ENCODE peak calls at places on chromosomes 12 and 14, in four cellular contexts. H is activated CD4-positive, alpha-beta T cell treated with anti-CD3 and anti-CD28 coated beads, Interleukin-2, amount 50 U/mL, for 4 hours; W is kidney tubule cell; C is fibroblast of lung. J is an unnamed sample.

GRCh38 chr14:80364274-80364673 is 153.0 kb upstream of the DIO2 start:
- DNase-seq in H (no peak), W (no peak), C (peak; percentile 32), J (no peak)

GRCh38 chr12:71441836-71442566 is 2.4 kb downstream of the LGR5 start:
- DNase-seq in H (no peak), W (no peak), C (no peak), J (no peak)

GRCh38 chr14:35414365-35414764 is 9.8 kb upstream of the NFKBIA start:
- DNase-seq in H (no peak), W (peak; percentile 86), C (peak; percentile 71), J (no peak)

GRCh38 chr14:75232597-75232996 is 46.0 kb upstream of the FOS start:
- DNase-seq in H (peak; percentile 31), W (no peak), C (no peak), J (no peak)

GRCh38 chr14:99596071-99596627 is 7.9 kb downstream of the CCDC85C start:
- DNase-seq in H (no peak), W (peak; percentile 23), C (no peak), J (no peak)

GRCh38 chr12:117105902-117106301 is 6.7 kb upstream of the TESC start:
- DNase-seq in H (no peak), W (no peak), C (no peak), J (no peak)

GRCh38 chr12:96051756-96052155 is 16.4 kb upstream of the LTA4H start:
- DNase-seq in H (no peak), W (no peak), C (no peak), J (no peak)

GRCh38 chr12:42762395-42762925 is 172.9 kb upstream of the PRICKLE1 start:
- DNase-seq in H (no peak), W (no peak), C (no peak), J (no peak)

GRCh38 chr14:19800282-19801117 is 3.1 kb upstream of the OR4N2 start:
- DNase-seq in H (no peak), W (no peak), C (no peak), J (peak; percentile 90)

GRCh38 chr12:52137746-52138145 is 54.1 kb downstream of the KRT80 start:
- DNase-seq in H (no peak), W (no peak), C (no peak), J (no peak)

GRCh38 chr12:51419473-51420228 is 5.0 kb upstream of the SLC4A8 start:
- DNase-seq in H (no peak), W (no peak), C (peak; percentile 7), J (no peak)

GRCh38 chr14:68808696-68809095 is 15.8 kb upstream of the ZFP36L1 start:
- DNase-seq in H (no peak), W (no peak), C (no peak), J (no peak)

GRCh38 chr12:3045494-3045893 is 31.7 kb upstream of the TSPAN9 start:
- DNase-seq in H (no peak), W (no peak), C (no peak), J (no peak)

GRCh38 chr12:15274561-15274967 is 47.7 kb upstream of the PTPRO start:
- DNase-seq in H (no peak), W (no peak), C (no peak), J (no peak)

GRCh38 chr14:82313889-82314288 is 780.2 kb upstream of the SEL1L start:
- DNase-seq in H (no peak), W (no peak), C (no peak), J (no peak)

GRCh38 chr12:116202940-116203339 is 74.6 kb downstream of the MED13L start:
- DNase-seq in H (no peak), W (no peak), C (peak; percentile 29), J (no peak)

GRCh38 chr12:68403296-68403695 is 71.1 kb upstream of the MDM1 start:
- DNase-seq in H (no peak), W (peak; percentile 72), C (peak; percentile 31), J (no peak)

GRCh38 chr12:5872745-5873144 is 72.3 kb downstream of the ANO2 start:
- DNase-seq in H (no peak), W (peak; percentile 37), C (peak; percentile 3), J (no peak)

GRCh38 chr12:93804392-93805179 is 127.4 kb downstream of the CRADD start:
- DNase-seq in H (no peak), W (peak; percentile 81), C (peak; percentile 91), J (no peak)

GRCh38 chr14:35391388-35391710 is 13.2 kb downstream of the NFKBIA start:
- DNase-seq in H (no peak), W (no peak), C (no peak), J (no peak)

GRCh38 chr12:103645202-103645601 is 58.1 kb downstream of the STAB2 start:
- DNase-seq in H (no peak), W (no peak), C (peak; percentile 57), J (no peak)

GRCh38 chr14:71121711-71122110 is 214.5 kb downstream of the PCNX1 start:
- DNase-seq in H (no peak), W (no peak), C (no peak), J (no peak)

GRCh38 chr14:92984896-92985295 is 61.9 kb downstream of the CHGA start:
- DNase-seq in H (no peak), W (no peak), C (no peak), J (no peak)

GRCh38 chr12:2259368-2259767 is 206.6 kb downstream of the CACNA1C start:
- DNase-seq in H (no peak), W (no peak), C (peak; percentile 31), J (no peak)

GRCh38 chr12:108667349-108667748 is 33.7 kb upstream of the SELPLG start:
- DNase-seq in H (no peak), W (no peak), C (no peak), J (no peak)

GRCh38 chr12:78799679-78800078 is 64.9 kb upstream of the SYT1 start:
- DNase-seq in H (no peak), W (no peak), C (no peak), J (peak; percentile 15)

GRCh38 chr14:74955229-74955999 is at the start of gene PGF:
- DNase-seq in H (no peak), W (peak; percentile 45), C (peak; percentile 25), J (no peak)

GRCh38 chr12:57488397-57489156 is 709 bp downstream of the MARS1 start:
- DNase-seq in H (no peak), W (no peak), C (no peak), J (no peak)

GRCh38 chr14:90091393-90091792 is 29.6 kb downstream of the KCNK13 start:
- DNase-seq in H (no peak), W (peak; percentile 88), C (peak; percentile 91), J (no peak)

GRCh38 chr12:26465419-26466097 is 270.2 kb downstream of the SSPN start:
- DNase-seq in H (no peak), W (no peak), C (no peak), J (peak; percentile 52)

GRCh38 chr14:54627718-54628345 is 60.9 kb downstream of the SAMD4A start:
- DNase-seq in H (peak; percentile 27), W (peak; percentile 57), C (peak; percentile 72), J (peak; percentile 72)